ENCODE peak calls at places on chromosome 22, in ten cellular contexts. One of them, this sample, is unnamed.

GRCh38 chr22:49699476-49699875 is 128.2 kb downstream of the BRD1 start:
- DNase-seq in COR-L47: no peak
- DNase-seq in non-pigmented ciliary epithelial cell: no peak
- DNase-seq in MCF 10A: no peak
- DNase-seq in lower leg skin: no peak
- DNase-seq in stromal cell of bone marrow: no peak
- DNase-seq in H54: no peak
- DNase-seq in DMS 273 treated with DMSO at 0.1 percent for 48 hours: no peak
- DNase-seq in naive B cell: no peak
- DNase-seq in EH: no peak
- DNase-seq in this sample: no peak

GRCh38 chr22:35258144-35258988 is 1.1 kb downstream of the HMGXB4 start:
- DNase-seq in COR-L47: no peak
- DNase-seq in non-pigmented ciliary epithelial cell: no peak
- DNase-seq in MCF 10A: peak
- DNase-seq in lower leg skin: no peak
- DNase-seq in stromal cell of bone marrow: no peak
- DNase-seq in H54: no peak
- DNase-seq in DMS 273 treated with DMSO at 0.1 percent for 48 hours: no peak
- DNase-seq in naive B cell: no peak
- DNase-seq in EH: peak
- DNase-seq in this sample: no peak

GRCh38 chr22:49788492-49788891 is 39.2 kb downstream of the BRD1 start:
- DNase-seq in COR-L47: no peak
- DNase-seq in non-pigmented ciliary epithelial cell: no peak
- DNase-seq in MCF 10A: no peak
- DNase-seq in lower leg skin: peak
- DNase-seq in stromal cell of bone marrow: no peak
- DNase-seq in H54: no peak
- DNase-seq in DMS 273 treated with DMSO at 0.1 percent for 48 hours: no peak
- DNase-seq in naive B cell: no peak
- DNase-seq in EH: peak
- DNase-seq in this sample: no peak

GRCh38 chr22:48794906-48795305 is 1032.8 kb downstream of the BRD1 start:
- DNase-seq in COR-L47: no peak
- DNase-seq in non-pigmented ciliary epithelial cell: no peak
- DNase-seq in MCF 10A: no peak
- DNase-seq in lower leg skin: no peak
- DNase-seq in stromal cell of bone marrow: no peak
- DNase-seq in H54: no peak
- DNase-seq in DMS 273 treated with DMSO at 0.1 percent for 48 hours: no peak
- DNase-seq in naive B cell: no peak
- DNase-seq in EH: no peak
- DNase-seq in this sample: no peak

GRCh38 chr22:23061471-23062280 is 8.6 kb upstream of the GNAZ start:
- DNase-seq in COR-L47: no peak
- DNase-seq in non-pigmented ciliary epithelial cell: no peak
- DNase-seq in MCF 10A: no peak
- DNase-seq in lower leg skin: no peak
- DNase-seq in stromal cell of bone marrow: no peak
- DNase-seq in H54: no peak
- DNase-seq in DMS 273 treated with DMSO at 0.1 percent for 48 hours: no peak
- DNase-seq in naive B cell: no peak
- DNase-seq in EH: no peak
- DNase-seq in this sample: no peak

GRCh38 chr22:21936151-21936778 is 16.4 kb downstream of the PPM1F start:
- DNase-seq in COR-L47: no peak
- DNase-seq in non-pigmented ciliary epithelial cell: no peak
- DNase-seq in MCF 10A: no peak
- DNase-seq in lower leg skin: peak
- DNase-seq in stromal cell of bone marrow: no peak
- DNase-seq in H54: no peak
- DNase-seq in DMS 273 treated with DMSO at 0.1 percent for 48 hours: no peak
- DNase-seq in naive B cell: peak
- DNase-seq in EH: peak
- DNase-seq in this sample: no peak

GRCh38 chr22:29375436-29376076 is 12.8 kb downstream of the AP1B1 start:
- DNase-seq in COR-L47: no peak
- DNase-seq in non-pigmented ciliary epithelial cell: no peak
- DNase-seq in MCF 10A: no peak
- DNase-seq in lower leg skin: no peak
- DNase-seq in stromal cell of bone marrow: no peak
- DNase-seq in H54: no peak
- DNase-seq in DMS 273 treated with DMSO at 0.1 percent for 48 hours: no peak
- DNase-seq in naive B cell: no peak
- DNase-seq in EH: no peak
- DNase-seq in this sample: no peak

GRCh38 chr22:31144223-31144622 is 3.9 kb upstream of the PLA2G3 start:
- DNase-seq in COR-L47: no peak
- DNase-seq in non-pigmented ciliary epithelial cell: no peak
- DNase-seq in MCF 10A: peak
- DNase-seq in lower leg skin: no peak
- DNase-seq in stromal cell of bone marrow: no peak
- DNase-seq in H54: no peak
- DNase-seq in DMS 273 treated with DMSO at 0.1 percent for 48 hours: no peak
- DNase-seq in naive B cell: no peak
- DNase-seq in EH: peak
- DNase-seq in this sample: no peak

GRCh38 chr22:37659066-37659896 is 758 bp downstream of the PDXP start:
- DNase-seq in COR-L47: peak
- DNase-seq in non-pigmented ciliary epithelial cell: no peak
- DNase-seq in MCF 10A: no peak
- DNase-seq in lower leg skin: no peak
- DNase-seq in stromal cell of bone marrow: no peak
- DNase-seq in H54: no peak
- DNase-seq in DMS 273 treated with DMSO at 0.1 percent for 48 hours: no peak
- DNase-seq in naive B cell: peak
- DNase-seq in EH: no peak
- DNase-seq in this sample: no peak

GRCh38 chr22:31400023-31400397 is 606 bp downstream of the DRG1 start:
- DNase-seq in COR-L47: no peak
- DNase-seq in non-pigmented ciliary epithelial cell: no peak
- DNase-seq in MCF 10A: peak
- DNase-seq in lower leg skin: no peak
- DNase-seq in stromal cell of bone marrow: no peak
- DNase-seq in H54: no peak
- DNase-seq in DMS 273 treated with DMSO at 0.1 percent for 48 hours: no peak
- DNase-seq in naive B cell: no peak
- DNase-seq in EH: peak
- DNase-seq in this sample: no peak

GRCh38 chr22:30781271-30781875 is 86.7 kb downstream of the OSBP2 start:
- DNase-seq in COR-L47: no peak
- DNase-seq in non-pigmented ciliary epithelial cell: no peak
- DNase-seq in MCF 10A: peak
- DNase-seq in lower leg skin: no peak
- DNase-seq in stromal cell of bone marrow: no peak
- DNase-seq in H54: peak
- DNase-seq in DMS 273 treated with DMSO at 0.1 percent for 48 hours: no peak
- DNase-seq in naive B cell: no peak
- DNase-seq in EH: peak
- DNase-seq in this sample: no peak

GRCh38 chr22:37525073-37525745 is 6.0 kb upstream of the CARD10 start:
- DNase-seq in COR-L47: no peak
- DNase-seq in non-pigmented ciliary epithelial cell: peak
- DNase-seq in MCF 10A: peak
- DNase-seq in lower leg skin: no peak
- DNase-seq in stromal cell of bone marrow: peak
- DNase-seq in H54: peak
- DNase-seq in DMS 273 treated with DMSO at 0.1 percent for 48 hours: no peak
- DNase-seq in naive B cell: no peak
- DNase-seq in EH: peak
- DNase-seq in this sample: peak

GRCh38 chr22:28053871-28054621 is 135.0 kb upstream of the PITPNB start:
- DNase-seq in COR-L47: no peak
- DNase-seq in non-pigmented ciliary epithelial cell: no peak
- DNase-seq in MCF 10A: no peak
- DNase-seq in lower leg skin: no peak
- DNase-seq in stromal cell of bone marrow: no peak
- DNase-seq in H54: no peak
- DNase-seq in DMS 273 treated with DMSO at 0.1 percent for 48 hours: no peak
- DNase-seq in naive B cell: no peak
- DNase-seq in EH: peak
- DNase-seq in this sample: no peak

GRCh38 chr22:38338772-38339379 is 21.6 kb upstream of the CSNK1E start:
- DNase-seq in COR-L47: no peak
- DNase-seq in non-pigmented ciliary epithelial cell: no peak
- DNase-seq in MCF 10A: no peak
- DNase-seq in lower leg skin: no peak
- DNase-seq in stromal cell of bone marrow: no peak
- DNase-seq in H54: no peak
- DNase-seq in DMS 273 treated with DMSO at 0.1 percent for 48 hours: no peak
- DNase-seq in naive B cell: no peak
- DNase-seq in EH: peak
- DNase-seq in this sample: no peak

GRCh38 chr22:17492247-17492646 is 71.1 kb upstream of the SLC25A18 start:
- DNase-seq in COR-L47: no peak
- DNase-seq in non-pigmented ciliary epithelial cell: no peak
- DNase-seq in MCF 10A: no peak
- DNase-seq in lower leg skin: no peak
- DNase-seq in stromal cell of bone marrow: no peak
- DNase-seq in H54: no peak
- DNase-seq in DMS 273 treated with DMSO at 0.1 percent for 48 hours: no peak
- DNase-seq in naive B cell: no peak
- DNase-seq in EH: no peak
- DNase-seq in this sample: no peak

GRCh38 chr22:49022816-49023160 is 804.9 kb downstream of the BRD1 start:
- DNase-seq in COR-L47: no peak
- DNase-seq in non-pigmented ciliary epithelial cell: no peak
- DNase-seq in MCF 10A: no peak
- DNase-seq in lower leg skin: no peak
- DNase-seq in stromal cell of bone marrow: no peak
- DNase-seq in H54: no peak
- DNase-seq in DMS 273 treated with DMSO at 0.1 percent for 48 hours: no peak
- DNase-seq in naive B cell: no peak
- DNase-seq in EH: no peak
- DNase-seq in this sample: no peak

GRCh38 chr22:31173386-31174145 is 13.6 kb downstream of the RNF185 start:
- DNase-seq in COR-L47: no peak
- DNase-seq in non-pigmented ciliary epithelial cell: peak
- DNase-seq in MCF 10A: peak
- DNase-seq in lower leg skin: no peak
- DNase-seq in stromal cell of bone marrow: peak
- DNase-seq in H54: peak
- DNase-seq in DMS 273 treated with DMSO at 0.1 percent for 48 hours: no peak
- DNase-seq in naive B cell: no peak
- DNase-seq in EH: peak
- DNase-seq in this sample: peak